ENCODE peak calls at places on chromosomes 7 and 10, in seven cellular contexts. One of them, this sample, is unnamed.
A peak's percentile ranks its signal among the peaks of the same experiment; 100 is the strongest.

GRCh38 chr7:44733708-44734481 is 14.8 kb upstream of the ZMIZ2 start:
- DNase-seq in HTR-8/SVneo: no peak
- DNase-seq in NCI-H748 treated with DMSO at 0.1 percent for 48 hours: no peak
- DNase-seq in activated T-cell treated with anti-CD3 and anti-CD28 coated beads for 48 hours: no peak
- DNase-seq in activated CD8-positive, alpha-beta memory T cell treated with anti-CD3 and anti-CD28 coated beads, Interleukin-2, amount 10 ng/mL, durations not matched to agents 7 days and 5 days: no peak
- DNase-seq in NCI-H524: no peak
- DNase-seq in KBM-7: no peak
- DNase-seq in this sample: no peak

GRCh38 chr7:68748934-68749695 is 849.2 kb upstream of the AUTS2 start:
- DNase-seq in activated T-cell treated with anti-CD3 and anti-CD28 coated beads for 48 hours: no peak
- DNase-seq in activated CD8-positive, alpha-beta memory T cell treated with anti-CD3 and anti-CD28 coated beads, Interleukin-2, amount 10 ng/mL, durations not matched to agents 7 days and 5 days: no peak
- DNase-seq in NCI-H524: peak; percentile 65
- DNase-seq in KBM-7: no peak
- DNase-seq in HTR-8/SVneo: no peak
- DNase-seq in NCI-H748 treated with DMSO at 0.1 percent for 48 hours: no peak
- DNase-seq in this sample: no peak

GRCh38 chr10:98510412-98510995 is 63.8 kb upstream of the HPS1 start:
- DNase-seq in activated CD8-positive, alpha-beta memory T cell treated with anti-CD3 and anti-CD28 coated beads, Interleukin-2, amount 10 ng/mL, durations not matched to agents 7 days and 5 days: no peak
- DNase-seq in activated T-cell treated with anti-CD3 and anti-CD28 coated beads for 48 hours: no peak
- DNase-seq in NCI-H524: no peak
- DNase-seq in KBM-7: no peak
- DNase-seq in HTR-8/SVneo: no peak
- DNase-seq in NCI-H748 treated with DMSO at 0.1 percent for 48 hours: no peak
- DNase-seq in this sample: no peak

GRCh38 chr7:138388673-138389491 is 71.2 kb upstream of the TRIM24 start:
- DNase-seq in HTR-8/SVneo: no peak
- DNase-seq in activated CD8-positive, alpha-beta memory T cell treated with anti-CD3 and anti-CD28 coated beads, Interleukin-2, amount 10 ng/mL, durations not matched to agents 7 days and 5 days: no peak
- DNase-seq in NCI-H524: no peak
- DNase-seq in KBM-7: no peak
- DNase-seq in activated T-cell treated with anti-CD3 and anti-CD28 coated beads for 48 hours: no peak
- DNase-seq in NCI-H748 treated with DMSO at 0.1 percent for 48 hours: no peak
- DNase-seq in this sample: no peak

GRCh38 chr10:58412502-58412961 is 27.3 kb downstream of the TFAM start:
- DNase-seq in activated T-cell treated with anti-CD3 and anti-CD28 coated beads for 48 hours: no peak
- DNase-seq in KBM-7: no peak
- DNase-seq in activated CD8-positive, alpha-beta memory T cell treated with anti-CD3 and anti-CD28 coated beads, Interleukin-2, amount 10 ng/mL, durations not matched to agents 7 days and 5 days: no peak
- DNase-seq in NCI-H524: no peak
- DNase-seq in HTR-8/SVneo: no peak
- DNase-seq in NCI-H748 treated with DMSO at 0.1 percent for 48 hours: no peak
- DNase-seq in this sample: no peak

GRCh38 chr10:101617824-101618568 is 29.9 kb downstream of the DPCD start:
- DNase-seq in HTR-8/SVneo: no peak
- DNase-seq in KBM-7: peak; percentile 3
- DNase-seq in activated CD8-positive, alpha-beta memory T cell treated with anti-CD3 and anti-CD28 coated beads, Interleukin-2, amount 10 ng/mL, durations not matched to agents 7 days and 5 days: no peak
- DNase-seq in NCI-H524: no peak
- DNase-seq in NCI-H748 treated with DMSO at 0.1 percent for 48 hours: no peak
- DNase-seq in activated T-cell treated with anti-CD3 and anti-CD28 coated beads for 48 hours: no peak
- DNase-seq in this sample: no peak

GRCh38 chr7:129907122-129907741 is 45.5 kb downstream of the UBE2H start:
- DNase-seq in NCI-H748 treated with DMSO at 0.1 percent for 48 hours: no peak
- DNase-seq in NCI-H524: no peak
- DNase-seq in KBM-7: no peak
- DNase-seq in activated CD8-positive, alpha-beta memory T cell treated with anti-CD3 and anti-CD28 coated beads, Interleukin-2, amount 10 ng/mL, durations not matched to agents 7 days and 5 days: no peak
- DNase-seq in activated T-cell treated with anti-CD3 and anti-CD28 coated beads for 48 hours: no peak
- DNase-seq in HTR-8/SVneo: no peak
- DNase-seq in this sample: no peak

GRCh38 chr7:74481458-74482324 is 28.0 kb downstream of the GTF2IRD1 start:
- DNase-seq in NCI-H524: no peak
- DNase-seq in activated CD8-positive, alpha-beta memory T cell treated with anti-CD3 and anti-CD28 coated beads, Interleukin-2, amount 10 ng/mL, durations not matched to agents 7 days and 5 days: no peak
- DNase-seq in KBM-7: no peak
- DNase-seq in NCI-H748 treated with DMSO at 0.1 percent for 48 hours: no peak
- DNase-seq in activated T-cell treated with anti-CD3 and anti-CD28 coated beads for 48 hours: no peak
- DNase-seq in HTR-8/SVneo: no peak
- DNase-seq in this sample: no peak

GRCh38 chr7:42790196-42790595 is 121.7 kb downstream of the C7orf25 start:
- DNase-seq in KBM-7: no peak
- DNase-seq in activated CD8-positive, alpha-beta memory T cell treated with anti-CD3 and anti-CD28 coated beads, Interleukin-2, amount 10 ng/mL, durations not matched to agents 7 days and 5 days: no peak
- DNase-seq in NCI-H748 treated with DMSO at 0.1 percent for 48 hours: no peak
- DNase-seq in activated T-cell treated with anti-CD3 and anti-CD28 coated beads for 48 hours: no peak
- DNase-seq in HTR-8/SVneo: no peak
- DNase-seq in NCI-H524: no peak
- DNase-seq in this sample: no peak

GRCh38 chr7:141355057-141355456 is 196.2 kb upstream of the AGK start:
- DNase-seq in HTR-8/SVneo: no peak
- DNase-seq in NCI-H524: no peak
- DNase-seq in NCI-H748 treated with DMSO at 0.1 percent for 48 hours: no peak
- DNase-seq in activated T-cell treated with anti-CD3 and anti-CD28 coated beads for 48 hours: no peak
- DNase-seq in KBM-7: no peak
- DNase-seq in activated CD8-positive, alpha-beta memory T cell treated with anti-CD3 and anti-CD28 coated beads, Interleukin-2, amount 10 ng/mL, durations not matched to agents 7 days and 5 days: no peak
- DNase-seq in this sample: no peak

GRCh38 chr10:97632949-97633884 is at the start of gene MORN4:
- DNase-seq in KBM-7: no peak
- DNase-seq in activated CD8-positive, alpha-beta memory T cell treated with anti-CD3 and anti-CD28 coated beads, Interleukin-2, amount 10 ng/mL, durations not matched to agents 7 days and 5 days: peak; percentile 93
- DNase-seq in NCI-H748 treated with DMSO at 0.1 percent for 48 hours: peak; percentile 80
- DNase-seq in HTR-8/SVneo: peak; percentile 95
- DNase-seq in NCI-H524: peak; percentile 74
- DNase-seq in activated T-cell treated with anti-CD3 and anti-CD28 coated beads for 48 hours: peak; percentile 87
- DNase-seq in this sample: peak; percentile 81

GRCh38 chr7:101397243-101397642 is 34.6 kb downstream of the COL26A1 start:
- DNase-seq in activated CD8-positive, alpha-beta memory T cell treated with anti-CD3 and anti-CD28 coated beads, Interleukin-2, amount 10 ng/mL, durations not matched to agents 7 days and 5 days: no peak
- DNase-seq in NCI-H748 treated with DMSO at 0.1 percent for 48 hours: no peak
- DNase-seq in NCI-H524: no peak
- DNase-seq in HTR-8/SVneo: no peak
- DNase-seq in KBM-7: no peak
- DNase-seq in activated T-cell treated with anti-CD3 and anti-CD28 coated beads for 48 hours: no peak
- DNase-seq in this sample: no peak

GRCh38 chr7:135843214-135843613 is 94.6 kb upstream of the FAM180A start:
- DNase-seq in activated T-cell treated with anti-CD3 and anti-CD28 coated beads for 48 hours: no peak
- DNase-seq in HTR-8/SVneo: no peak
- DNase-seq in KBM-7: peak; percentile 32
- DNase-seq in NCI-H524: no peak
- DNase-seq in NCI-H748 treated with DMSO at 0.1 percent for 48 hours: no peak
- DNase-seq in activated CD8-positive, alpha-beta memory T cell treated with anti-CD3 and anti-CD28 coated beads, Interleukin-2, amount 10 ng/mL, durations not matched to agents 7 days and 5 days: no peak
- DNase-seq in this sample: no peak

GRCh38 chr7:75879771-75880184 is 944 bp downstream of the RHBDD2 start:
- DNase-seq in activated T-cell treated with anti-CD3 and anti-CD28 coated beads for 48 hours: no peak
- DNase-seq in activated CD8-positive, alpha-beta memory T cell treated with anti-CD3 and anti-CD28 coated beads, Interleukin-2, amount 10 ng/mL, durations not matched to agents 7 days and 5 days: peak; percentile 45
- DNase-seq in KBM-7: peak; percentile 18
- DNase-seq in NCI-H524: no peak
- DNase-seq in NCI-H748 treated with DMSO at 0.1 percent for 48 hours: no peak
- DNase-seq in HTR-8/SVneo: no peak
- DNase-seq in this sample: peak; percentile 30

GRCh38 chr10:53403688-53404087 is 631.1 kb upstream of the MBL2 start:
- DNase-seq in activated T-cell treated with anti-CD3 and anti-CD28 coated beads for 48 hours: no peak
- DNase-seq in HTR-8/SVneo: peak; percentile 5
- DNase-seq in NCI-H748 treated with DMSO at 0.1 percent for 48 hours: no peak
- DNase-seq in activated CD8-positive, alpha-beta memory T cell treated with anti-CD3 and anti-CD28 coated beads, Interleukin-2, amount 10 ng/mL, durations not matched to agents 7 days and 5 days: no peak
- DNase-seq in NCI-H524: no peak
- DNase-seq in KBM-7: no peak
- DNase-seq in this sample: peak; percentile 66

GRCh38 chr7:42233166-42233565 is 3.8 kb downstream of the GLI3 start:
- DNase-seq in NCI-H748 treated with DMSO at 0.1 percent for 48 hours: no peak
- DNase-seq in activated T-cell treated with anti-CD3 and anti-CD28 coated beads for 48 hours: no peak
- DNase-seq in KBM-7: no peak
- DNase-seq in activated CD8-positive, alpha-beta memory T cell treated with anti-CD3 and anti-CD28 coated beads, Interleukin-2, amount 10 ng/mL, durations not matched to agents 7 days and 5 days: no peak
- DNase-seq in HTR-8/SVneo: no peak
- DNase-seq in NCI-H524: no peak
- DNase-seq in this sample: no peak

GRCh38 chr10:75294518-75294865 is 58.7 kb upstream of the COMTD1 start:
- DNase-seq in activated T-cell treated with anti-CD3 and anti-CD28 coated beads for 48 hours: no peak
- DNase-seq in HTR-8/SVneo: peak; percentile 56
- DNase-seq in activated CD8-positive, alpha-beta memory T cell treated with anti-CD3 and anti-CD28 coated beads, Interleukin-2, amount 10 ng/mL, durations not matched to agents 7 days and 5 days: no peak
- DNase-seq in NCI-H748 treated with DMSO at 0.1 percent for 48 hours: no peak
- DNase-seq in NCI-H524: no peak
- DNase-seq in KBM-7: no peak
- DNase-seq in this sample: no peak

GRCh38 chr10:61136151-61136550 is 192.2 kb upstream of the RHOBTB1 start:
- DNase-seq in NCI-H748 treated with DMSO at 0.1 percent for 48 hours: no peak
- DNase-seq in KBM-7: no peak
- DNase-seq in NCI-H524: no peak
- DNase-seq in activated T-cell treated with anti-CD3 and anti-CD28 coated beads for 48 hours: no peak
- DNase-seq in activated CD8-positive, alpha-beta memory T cell treated with anti-CD3 and anti-CD28 coated beads, Interleukin-2, amount 10 ng/mL, durations not matched to agents 7 days and 5 days: no peak
- DNase-seq in HTR-8/SVneo: peak; percentile 8
- DNase-seq in this sample: no peak

GRCh38 chr10:18260308-18260971 is 120.2 kb downstream of the CACNB2 start:
- DNase-seq in HTR-8/SVneo: no peak
- DNase-seq in activated CD8-positive, alpha-beta memory T cell treated with anti-CD3 and anti-CD28 coated beads, Interleukin-2, amount 10 ng/mL, durations not matched to agents 7 days and 5 days: no peak
- DNase-seq in KBM-7: no peak
- DNase-seq in NCI-H524: no peak
- DNase-seq in activated T-cell treated with anti-CD3 and anti-CD28 coated beads for 48 hours: no peak
- DNase-seq in NCI-H748 treated with DMSO at 0.1 percent for 48 hours: no peak
- DNase-seq in this sample: no peak

GRCh38 chr7:142774826-142775225 is 4.1 kb downstream of the PRSS2 start:
- DNase-seq in KBM-7: no peak
- DNase-seq in NCI-H524: no peak
- DNase-seq in activated T-cell treated with anti-CD3 and anti-CD28 coated beads for 48 hours: no peak
- DNase-seq in activated CD8-positive, alpha-beta memory T cell treated with anti-CD3 and anti-CD28 coated beads, Interleukin-2, amount 10 ng/mL, durations not matched to agents 7 days and 5 days: no peak
- DNase-seq in HTR-8/SVneo: no peak
- DNase-seq in NCI-H748 treated with DMSO at 0.1 percent for 48 hours: no peak
- DNase-seq in this sample: no peak

GRCh38 chr10:124403548-124403947 is 15.2 kb downstream of the OAT start:
- DNase-seq in activated CD8-positive, alpha-beta memory T cell treated with anti-CD3 and anti-CD28 coated beads, Interleukin-2, amount 10 ng/mL, durations not matched to agents 7 days and 5 days: no peak
- DNase-seq in HTR-8/SVneo: peak; percentile 51
- DNase-seq in NCI-H748 treated with DMSO at 0.1 percent for 48 hours: peak; percentile 53
- DNase-seq in activated T-cell treated with anti-CD3 and anti-CD28 coated beads for 48 hours: no peak
- DNase-seq in NCI-H524: peak; percentile 12
- DNase-seq in KBM-7: peak; percentile 85
- DNase-seq in this sample: peak; percentile 42

GRCh38 chr10:71963351-71963755 is 842 bp upstream of the CHST3 start:
- DNase-seq in activated T-cell treated with anti-CD3 and anti-CD28 coated beads for 48 hours: no peak
- DNase-seq in KBM-7: no peak
- DNase-seq in activated CD8-positive, alpha-beta memory T cell treated with anti-CD3 and anti-CD28 coated beads, Interleukin-2, amount 10 ng/mL, durations not matched to agents 7 days and 5 days: no peak
- DNase-seq in NCI-H524: no peak
- DNase-seq in HTR-8/SVneo: no peak
- DNase-seq in NCI-H748 treated with DMSO at 0.1 percent for 48 hours: no peak
- DNase-seq in this sample: no peak

GRCh38 chr7:30893357-30893756 is 18.3 kb upstream of the AQP1 start:
- DNase-seq in HTR-8/SVneo: no peak
- DNase-seq in NCI-H524: no peak
- DNase-seq in NCI-H748 treated with DMSO at 0.1 percent for 48 hours: no peak
- DNase-seq in activated CD8-positive, alpha-beta memory T cell treated with anti-CD3 and anti-CD28 coated beads, Interleukin-2, amount 10 ng/mL, durations not matched to agents 7 days and 5 days: no peak
- DNase-seq in activated T-cell treated with anti-CD3 and anti-CD28 coated beads for 48 hours: no peak
- DNase-seq in KBM-7: no peak
- DNase-seq in this sample: peak; percentile 15

GRCh38 chr10:7409045-7409731 is 1.6 kb downstream of the SFMBT2 start:
- DNase-seq in KBM-7: peak; percentile 64
- DNase-seq in activated CD8-positive, alpha-beta memory T cell treated with anti-CD3 and anti-CD28 coated beads, Interleukin-2, amount 10 ng/mL, durations not matched to agents 7 days and 5 days: peak; percentile 75
- DNase-seq in activated T-cell treated with anti-CD3 and anti-CD28 coated beads for 48 hours: peak; percentile 59
- DNase-seq in NCI-H748 treated with DMSO at 0.1 percent for 48 hours: no peak
- DNase-seq in NCI-H524: no peak
- DNase-seq in HTR-8/SVneo: no peak
- DNase-seq in this sample: no peak

GRCh38 chr10:31757374-31757773 is 171.3 kb downstream of the ARHGAP12 start:
- DNase-seq in NCI-H748 treated with DMSO at 0.1 percent for 48 hours: no peak
- DNase-seq in KBM-7: no peak
- DNase-seq in HTR-8/SVneo: no peak
- DNase-seq in NCI-H524: no peak
- DNase-seq in activated CD8-positive, alpha-beta memory T cell treated with anti-CD3 and anti-CD28 coated beads, Interleukin-2, amount 10 ng/mL, durations not matched to agents 7 days and 5 days: no peak
- DNase-seq in activated T-cell treated with anti-CD3 and anti-CD28 coated beads for 48 hours: no peak
- DNase-seq in this sample: peak; percentile 42

GRCh38 chr7:117777335-117778150 is 95.7 kb downstream of the CTTNBP2 start:
- DNase-seq in NCI-H524: peak; percentile 60
- DNase-seq in NCI-H748 treated with DMSO at 0.1 percent for 48 hours: peak; percentile 85
- DNase-seq in HTR-8/SVneo: no peak
- DNase-seq in activated T-cell treated with anti-CD3 and anti-CD28 coated beads for 48 hours: no peak
- DNase-seq in activated CD8-positive, alpha-beta memory T cell treated with anti-CD3 and anti-CD28 coated beads, Interleukin-2, amount 10 ng/mL, durations not matched to agents 7 days and 5 days: no peak
- DNase-seq in KBM-7: no peak
- DNase-seq in this sample: peak; percentile 82

GRCh38 chr10:11759347-11759746 is 17.2 kb downstream of the ECHDC3 start:
- DNase-seq in NCI-H748 treated with DMSO at 0.1 percent for 48 hours: no peak
- DNase-seq in activated T-cell treated with anti-CD3 and anti-CD28 coated beads for 48 hours: no peak
- DNase-seq in activated CD8-positive, alpha-beta memory T cell treated with anti-CD3 and anti-CD28 coated beads, Interleukin-2, amount 10 ng/mL, durations not matched to agents 7 days and 5 days: no peak
- DNase-seq in HTR-8/SVneo: no peak
- DNase-seq in NCI-H524: no peak
- DNase-seq in KBM-7: no peak
- DNase-seq in this sample: no peak

This sample was measured in COR-L47.